ENCODE peak calls at places on chromosome 6, in ten cellular contexts. One of them, this sample, is unnamed.

GRCh38 chr6:49514571-49515484 is 15.1 kb downstream of the GLYATL3 start:
- DNase-seq in stromal cell of bone marrow: no peak
- DNase-seq in stimulated activated CD8-positive, alpha-beta memory T cell treated with anti-CD3 and anti-CD28 coated beads, Interleukin-15, amount 100 ng/mL, for 24 hours: no peak
- DNase-seq in Calu3: no peak
- DNase-seq in CD8-positive, alpha-beta T cell: no peak
- DNase-seq in NCI-H748 treated with DMSO at 0.1 percent for 48 hours: no peak
- DNase-seq in A549: no peak
- DNase-seq in fibroblast of mammary gland: no peak
- DNase-seq in HCT116: no peak
- DNase-seq in AG08395: no peak
- DNase-seq in this sample: no peak

GRCh38 chr6:17352302-17352701 is 41.1 kb upstream of the CAP2 start:
- DNase-seq in stromal cell of bone marrow: no peak
- DNase-seq in stimulated activated CD8-positive, alpha-beta memory T cell treated with anti-CD3 and anti-CD28 coated beads, Interleukin-15, amount 100 ng/mL, for 24 hours: no peak
- DNase-seq in Calu3: no peak
- DNase-seq in CD8-positive, alpha-beta T cell: no peak
- DNase-seq in NCI-H748 treated with DMSO at 0.1 percent for 48 hours: no peak
- DNase-seq in A549: peak
- DNase-seq in fibroblast of mammary gland: no peak
- DNase-seq in HCT116: no peak
- DNase-seq in AG08395: no peak
- DNase-seq in this sample: no peak

GRCh38 chr6:161212902-161213301 is 61.0 kb downstream of the AGPAT4 start:
- DNase-seq in stromal cell of bone marrow: no peak
- DNase-seq in stimulated activated CD8-positive, alpha-beta memory T cell treated with anti-CD3 and anti-CD28 coated beads, Interleukin-15, amount 100 ng/mL, for 24 hours: no peak
- DNase-seq in Calu3: no peak
- DNase-seq in CD8-positive, alpha-beta T cell: no peak
- DNase-seq in NCI-H748 treated with DMSO at 0.1 percent for 48 hours: no peak
- DNase-seq in A549: no peak
- DNase-seq in fibroblast of mammary gland: no peak
- DNase-seq in HCT116: no peak
- DNase-seq in AG08395: no peak
- DNase-seq in this sample: no peak

GRCh38 chr6:159062564-159062945 is 17.8 kb upstream of the TAGAP start:
- DNase-seq in stromal cell of bone marrow: no peak
- DNase-seq in stimulated activated CD8-positive, alpha-beta memory T cell treated with anti-CD3 and anti-CD28 coated beads, Interleukin-15, amount 100 ng/mL, for 24 hours: no peak
- DNase-seq in Calu3: no peak
- DNase-seq in CD8-positive, alpha-beta T cell: peak
- DNase-seq in NCI-H748 treated with DMSO at 0.1 percent for 48 hours: no peak
- DNase-seq in A549: no peak
- DNase-seq in fibroblast of mammary gland: no peak
- DNase-seq in HCT116: no peak
- DNase-seq in AG08395: no peak
- DNase-seq in this sample: peak

GRCh38 chr6:25946631-25947030 is 16.0 kb upstream of the TRIM38 start:
- DNase-seq in stromal cell of bone marrow: no peak
- DNase-seq in stimulated activated CD8-positive, alpha-beta memory T cell treated with anti-CD3 and anti-CD28 coated beads, Interleukin-15, amount 100 ng/mL, for 24 hours: no peak
- DNase-seq in Calu3: no peak
- DNase-seq in CD8-positive, alpha-beta T cell: no peak
- DNase-seq in NCI-H748 treated with DMSO at 0.1 percent for 48 hours: no peak
- DNase-seq in A549: no peak
- DNase-seq in fibroblast of mammary gland: no peak
- DNase-seq in HCT116: no peak
- DNase-seq in AG08395: no peak
- DNase-seq in this sample: no peak

GRCh38 chr6:1170793-1171192 is 141.1 kb upstream of the FOXQ1 start:
- DNase-seq in stromal cell of bone marrow: no peak
- DNase-seq in stimulated activated CD8-positive, alpha-beta memory T cell treated with anti-CD3 and anti-CD28 coated beads, Interleukin-15, amount 100 ng/mL, for 24 hours: no peak
- DNase-seq in Calu3: no peak
- DNase-seq in CD8-positive, alpha-beta T cell: no peak
- DNase-seq in NCI-H748 treated with DMSO at 0.1 percent for 48 hours: no peak
- DNase-seq in A549: no peak
- DNase-seq in fibroblast of mammary gland: peak
- DNase-seq in HCT116: no peak
- DNase-seq in AG08395: no peak
- DNase-seq in this sample: no peak

GRCh38 chr6:14120556-14120955 is 3.0 kb downstream of the CD83 start:
- DNase-seq in stromal cell of bone marrow: no peak
- DNase-seq in stimulated activated CD8-positive, alpha-beta memory T cell treated with anti-CD3 and anti-CD28 coated beads, Interleukin-15, amount 100 ng/mL, for 24 hours: no peak
- DNase-seq in Calu3: no peak
- DNase-seq in CD8-positive, alpha-beta T cell: no peak
- DNase-seq in NCI-H748 treated with DMSO at 0.1 percent for 48 hours: no peak
- DNase-seq in A549: no peak
- DNase-seq in fibroblast of mammary gland: peak
- DNase-seq in HCT116: no peak
- DNase-seq in AG08395: no peak
- DNase-seq in this sample: no peak

GRCh38 chr6:6771224-6771915 is 182.8 kb downstream of the LY86 start:
- DNase-seq in stromal cell of bone marrow: no peak
- DNase-seq in stimulated activated CD8-positive, alpha-beta memory T cell treated with anti-CD3 and anti-CD28 coated beads, Interleukin-15, amount 100 ng/mL, for 24 hours: no peak
- DNase-seq in Calu3: peak
- DNase-seq in CD8-positive, alpha-beta T cell: no peak
- DNase-seq in NCI-H748 treated with DMSO at 0.1 percent for 48 hours: no peak
- DNase-seq in A549: no peak
- DNase-seq in fibroblast of mammary gland: no peak
- DNase-seq in HCT116: no peak
- DNase-seq in AG08395: no peak
- DNase-seq in this sample: no peak

GRCh38 chr6:134520181-134521115 is 202.5 kb upstream of the SGK1 start:
- DNase-seq in stromal cell of bone marrow: no peak
- DNase-seq in stimulated activated CD8-positive, alpha-beta memory T cell treated with anti-CD3 and anti-CD28 coated beads, Interleukin-15, amount 100 ng/mL, for 24 hours: no peak
- DNase-seq in Calu3: no peak
- DNase-seq in CD8-positive, alpha-beta T cell: no peak
- DNase-seq in NCI-H748 treated with DMSO at 0.1 percent for 48 hours: no peak
- DNase-seq in A549: no peak
- DNase-seq in fibroblast of mammary gland: peak
- DNase-seq in HCT116: no peak
- DNase-seq in AG08395: peak
- DNase-seq in this sample: no peak

GRCh38 chr6:118551063-118551672 is 3.1 kb downstream of the PLN start:
- DNase-seq in stromal cell of bone marrow: peak
- DNase-seq in stimulated activated CD8-positive, alpha-beta memory T cell treated with anti-CD3 and anti-CD28 coated beads, Interleukin-15, amount 100 ng/mL, for 24 hours: no peak
- DNase-seq in Calu3: peak
- DNase-seq in CD8-positive, alpha-beta T cell: no peak
- DNase-seq in NCI-H748 treated with DMSO at 0.1 percent for 48 hours: peak
- DNase-seq in A549: peak
- DNase-seq in fibroblast of mammary gland: peak
- DNase-seq in HCT116: peak
- DNase-seq in AG08395: peak
- DNase-seq in this sample: no peak

GRCh38 chr6:42118162-42119001 is 24.0 kb downstream of the C6orf132 start:
- DNase-seq in stromal cell of bone marrow: no peak
- DNase-seq in stimulated activated CD8-positive, alpha-beta memory T cell treated with anti-CD3 and anti-CD28 coated beads, Interleukin-15, amount 100 ng/mL, for 24 hours: no peak
- DNase-seq in Calu3: peak
- DNase-seq in CD8-positive, alpha-beta T cell: no peak
- DNase-seq in NCI-H748 treated with DMSO at 0.1 percent for 48 hours: no peak
- DNase-seq in A549: peak
- DNase-seq in fibroblast of mammary gland: no peak
- DNase-seq in HCT116: no peak
- DNase-seq in AG08395: peak
- DNase-seq in this sample: no peak

GRCh38 chr6:134063966-134064445 is 11.6 kb upstream of the SLC2A12 start:
- DNase-seq in stromal cell of bone marrow: no peak
- DNase-seq in stimulated activated CD8-positive, alpha-beta memory T cell treated with anti-CD3 and anti-CD28 coated beads, Interleukin-15, amount 100 ng/mL, for 24 hours: no peak
- DNase-seq in Calu3: peak
- DNase-seq in CD8-positive, alpha-beta T cell: peak
- DNase-seq in NCI-H748 treated with DMSO at 0.1 percent for 48 hours: peak
- DNase-seq in A549: peak
- DNase-seq in fibroblast of mammary gland: peak
- DNase-seq in HCT116: peak
- DNase-seq in AG08395: peak
- DNase-seq in this sample: peak

GRCh38 chr6:11618533-11618932 is 81.0 kb downstream of the TMEM170B start:
- DNase-seq in stromal cell of bone marrow: no peak
- DNase-seq in stimulated activated CD8-positive, alpha-beta memory T cell treated with anti-CD3 and anti-CD28 coated beads, Interleukin-15, amount 100 ng/mL, for 24 hours: no peak
- DNase-seq in Calu3: no peak
- DNase-seq in CD8-positive, alpha-beta T cell: no peak
- DNase-seq in NCI-H748 treated with DMSO at 0.1 percent for 48 hours: peak
- DNase-seq in A549: peak
- DNase-seq in fibroblast of mammary gland: peak
- DNase-seq in HCT116: peak
- DNase-seq in AG08395: no peak
- DNase-seq in this sample: no peak

GRCh38 chr6:113856571-113857564 is at the start of gene MARCKS:
- DNase-seq in stromal cell of bone marrow: peak
- DNase-seq in stimulated activated CD8-positive, alpha-beta memory T cell treated with anti-CD3 and anti-CD28 coated beads, Interleukin-15, amount 100 ng/mL, for 24 hours: no peak
- DNase-seq in Calu3: peak
- DNase-seq in CD8-positive, alpha-beta T cell: no peak
- DNase-seq in NCI-H748 treated with DMSO at 0.1 percent for 48 hours: peak
- DNase-seq in A549: peak
- DNase-seq in fibroblast of mammary gland: peak
- DNase-seq in HCT116: peak
- DNase-seq in AG08395: peak
- DNase-seq in this sample: no peak

GRCh38 chr6:26230336-26230735 is 134.7 kb upstream of the BTN3A2 start:
- DNase-seq in stromal cell of bone marrow: no peak
- DNase-seq in stimulated activated CD8-positive, alpha-beta memory T cell treated with anti-CD3 and anti-CD28 coated beads, Interleukin-15, amount 100 ng/mL, for 24 hours: no peak
- DNase-seq in Calu3: no peak
- DNase-seq in CD8-positive, alpha-beta T cell: no peak
- DNase-seq in NCI-H748 treated with DMSO at 0.1 percent for 48 hours: no peak
- DNase-seq in A549: no peak
- DNase-seq in fibroblast of mammary gland: no peak
- DNase-seq in HCT116: no peak
- DNase-seq in AG08395: no peak
- DNase-seq in this sample: no peak

GRCh38 chr6:128164254-128164653 is 263.4 kb upstream of the THEMIS start:
- DNase-seq in stromal cell of bone marrow: no peak
- DNase-seq in stimulated activated CD8-positive, alpha-beta memory T cell treated with anti-CD3 and anti-CD28 coated beads, Interleukin-15, amount 100 ng/mL, for 24 hours: no peak
- DNase-seq in Calu3: no peak
- DNase-seq in CD8-positive, alpha-beta T cell: no peak
- DNase-seq in NCI-H748 treated with DMSO at 0.1 percent for 48 hours: no peak
- DNase-seq in A549: no peak
- DNase-seq in fibroblast of mammary gland: no peak
- DNase-seq in HCT116: no peak
- DNase-seq in AG08395: no peak
- DNase-seq in this sample: no peak

GRCh38 chr6:159973951-159974350 is 5.1 kb downstream of the IGF2R start:
- DNase-seq in stromal cell of bone marrow: no peak
- DNase-seq in stimulated activated CD8-positive, alpha-beta memory T cell treated with anti-CD3 and anti-CD28 coated beads, Interleukin-15, amount 100 ng/mL, for 24 hours: no peak
- DNase-seq in Calu3: no peak
- DNase-seq in CD8-positive, alpha-beta T cell: no peak
- DNase-seq in NCI-H748 treated with DMSO at 0.1 percent for 48 hours: no peak
- DNase-seq in A549: peak
- DNase-seq in fibroblast of mammary gland: peak
- DNase-seq in HCT116: no peak
- DNase-seq in AG08395: peak
- DNase-seq in this sample: no peak

GRCh38 chr6:44166591-44167184 is 8.1 kb downstream of the CAPN11 start:
- DNase-seq in stromal cell of bone marrow: no peak
- DNase-seq in stimulated activated CD8-positive, alpha-beta memory T cell treated with anti-CD3 and anti-CD28 coated beads, Interleukin-15, amount 100 ng/mL, for 24 hours: no peak
- DNase-seq in Calu3: no peak
- DNase-seq in CD8-positive, alpha-beta T cell: no peak
- DNase-seq in NCI-H748 treated with DMSO at 0.1 percent for 48 hours: no peak
- DNase-seq in A549: no peak
- DNase-seq in fibroblast of mammary gland: no peak
- DNase-seq in HCT116: no peak
- DNase-seq in AG08395: no peak
- DNase-seq in this sample: no peak

GRCh38 chr6:108914235-108915022 is 66.2 kb downstream of the ARMC2 start:
- DNase-seq in stromal cell of bone marrow: no peak
- DNase-seq in stimulated activated CD8-positive, alpha-beta memory T cell treated with anti-CD3 and anti-CD28 coated beads, Interleukin-15, amount 100 ng/mL, for 24 hours: no peak
- DNase-seq in Calu3: peak
- DNase-seq in CD8-positive, alpha-beta T cell: no peak
- DNase-seq in NCI-H748 treated with DMSO at 0.1 percent for 48 hours: no peak
- DNase-seq in A549: peak
- DNase-seq in fibroblast of mammary gland: peak
- DNase-seq in HCT116: peak
- DNase-seq in AG08395: no peak
- DNase-seq in this sample: no peak

GRCh38 chr6:49556429-49556837 is 6.0 kb downstream of the C6orf141 start:
- DNase-seq in stromal cell of bone marrow: peak
- DNase-seq in stimulated activated CD8-positive, alpha-beta memory T cell treated with anti-CD3 and anti-CD28 coated beads, Interleukin-15, amount 100 ng/mL, for 24 hours: no peak
- DNase-seq in Calu3: peak
- DNase-seq in CD8-positive, alpha-beta T cell: no peak
- DNase-seq in NCI-H748 treated with DMSO at 0.1 percent for 48 hours: peak
- DNase-seq in A549: peak
- DNase-seq in fibroblast of mammary gland: peak
- DNase-seq in HCT116: peak
- DNase-seq in AG08395: peak
- DNase-seq in this sample: no peak

GRCh38 chr6:121522771-121523386 is 87.4 kb downstream of the GJA1 start:
- DNase-seq in stromal cell of bone marrow: no peak
- DNase-seq in stimulated activated CD8-positive, alpha-beta memory T cell treated with anti-CD3 and anti-CD28 coated beads, Interleukin-15, amount 100 ng/mL, for 24 hours: no peak
- DNase-seq in Calu3: no peak
- DNase-seq in CD8-positive, alpha-beta T cell: no peak
- DNase-seq in NCI-H748 treated with DMSO at 0.1 percent for 48 hours: no peak
- DNase-seq in A549: no peak
- DNase-seq in fibroblast of mammary gland: peak
- DNase-seq in HCT116: no peak
- DNase-seq in AG08395: peak
- DNase-seq in this sample: no peak

GRCh38 chr6:149895702-149896310 is 2.1 kb downstream of the RAET1E start:
- DNase-seq in stromal cell of bone marrow: no peak
- DNase-seq in stimulated activated CD8-positive, alpha-beta memory T cell treated with anti-CD3 and anti-CD28 coated beads, Interleukin-15, amount 100 ng/mL, for 24 hours: no peak
- DNase-seq in Calu3: peak
- DNase-seq in CD8-positive, alpha-beta T cell: peak
- DNase-seq in NCI-H748 treated with DMSO at 0.1 percent for 48 hours: no peak
- DNase-seq in A549: peak
- DNase-seq in fibroblast of mammary gland: peak
- DNase-seq in HCT116: peak
- DNase-seq in AG08395: peak
- DNase-seq in this sample: no peak

GRCh38 chr6:41289815-41290214 is 3.3 kb upstream of the TREM1 start:
- DNase-seq in stromal cell of bone marrow: no peak
- DNase-seq in stimulated activated CD8-positive, alpha-beta memory T cell treated with anti-CD3 and anti-CD28 coated beads, Interleukin-15, amount 100 ng/mL, for 24 hours: no peak
- DNase-seq in Calu3: no peak
- DNase-seq in CD8-positive, alpha-beta T cell: no peak
- DNase-seq in NCI-H748 treated with DMSO at 0.1 percent for 48 hours: no peak
- DNase-seq in A549: no peak
- DNase-seq in fibroblast of mammary gland: no peak
- DNase-seq in HCT116: no peak
- DNase-seq in AG08395: no peak
- DNase-seq in this sample: no peak

GRCh38 chr6:165726915-165727314 is 63.9 kb upstream of the PDE10A start:
- DNase-seq in stromal cell of bone marrow: no peak
- DNase-seq in stimulated activated CD8-positive, alpha-beta memory T cell treated with anti-CD3 and anti-CD28 coated beads, Interleukin-15, amount 100 ng/mL, for 24 hours: no peak
- DNase-seq in Calu3: no peak
- DNase-seq in CD8-positive, alpha-beta T cell: no peak
- DNase-seq in NCI-H748 treated with DMSO at 0.1 percent for 48 hours: no peak
- DNase-seq in A549: no peak
- DNase-seq in fibroblast of mammary gland: peak
- DNase-seq in HCT116: no peak
- DNase-seq in AG08395: no peak
- DNase-seq in this sample: no peak

GRCh38 chr6:156747715-156748114 is 29.5 kb upstream of the ARID1B start:
- DNase-seq in stromal cell of bone marrow: no peak
- DNase-seq in stimulated activated CD8-positive, alpha-beta memory T cell treated with anti-CD3 and anti-CD28 coated beads, Interleukin-15, amount 100 ng/mL, for 24 hours: no peak
- DNase-seq in Calu3: no peak
- DNase-seq in CD8-positive, alpha-beta T cell: no peak
- DNase-seq in NCI-H748 treated with DMSO at 0.1 percent for 48 hours: no peak
- DNase-seq in A549: no peak
- DNase-seq in fibroblast of mammary gland: no peak
- DNase-seq in HCT116: no peak
- DNase-seq in AG08395: no peak
- DNase-seq in this sample: no peak

GRCh38 chr6:114733596-114733995 is 390.8 kb upstream of the HS3ST5 start:
- DNase-seq in stromal cell of bone marrow: no peak
- DNase-seq in stimulated activated CD8-positive, alpha-beta memory T cell treated with anti-CD3 and anti-CD28 coated beads, Interleukin-15, amount 100 ng/mL, for 24 hours: no peak
- DNase-seq in Calu3: no peak
- DNase-seq in CD8-positive, alpha-beta T cell: no peak
- DNase-seq in NCI-H748 treated with DMSO at 0.1 percent for 48 hours: no peak
- DNase-seq in A549: no peak
- DNase-seq in fibroblast of mammary gland: no peak
- DNase-seq in HCT116: no peak
- DNase-seq in AG08395: no peak
- DNase-seq in this sample: no peak

GRCh38 chr6:170231496-170232185 is 59.2 kb downstream of the DLL1 start:
- DNase-seq in stromal cell of bone marrow: no peak
- DNase-seq in stimulated activated CD8-positive, alpha-beta memory T cell treated with anti-CD3 and anti-CD28 coated beads, Interleukin-15, amount 100 ng/mL, for 24 hours: no peak
- DNase-seq in Calu3: no peak
- DNase-seq in CD8-positive, alpha-beta T cell: no peak
- DNase-seq in NCI-H748 treated with DMSO at 0.1 percent for 48 hours: no peak
- DNase-seq in A549: no peak
- DNase-seq in fibroblast of mammary gland: peak
- DNase-seq in HCT116: no peak
- DNase-seq in AG08395: no peak
- DNase-seq in this sample: no peak

GRCh38 chr6:84411060-84411629 is 183.7 kb upstream of the CEP162 start:
- DNase-seq in stromal cell of bone marrow: peak
- DNase-seq in stimulated activated CD8-positive, alpha-beta memory T cell treated with anti-CD3 and anti-CD28 coated beads, Interleukin-15, amount 100 ng/mL, for 24 hours: no peak
- DNase-seq in Calu3: no peak
- DNase-seq in CD8-positive, alpha-beta T cell: no peak
- DNase-seq in NCI-H748 treated with DMSO at 0.1 percent for 48 hours: peak
- DNase-seq in A549: peak
- DNase-seq in fibroblast of mammary gland: peak
- DNase-seq in HCT116: no peak
- DNase-seq in AG08395: peak
- DNase-seq in this sample: no peak

This sample was measured in T-helper 17 cell.